ENCODE peak calls at places on chromosomes 12 and 14, in six cellular contexts. G is substantia nigra, S is IMR-90, I is tibial artery, H is ovary, Q is K562. O is an unnamed sample.

GRCh38 chr12:64633940-64634337 is 23.6 kb downstream of the RASSF3 start:
- DNase-seq in I (peak), G (no peak), Q (no peak), H (peak), S (peak), O (peak)

GRCh38 chr14:52235434-52235833 is 32.1 kb upstream of the PTGDR start:
- DNase-seq in H (no peak), S (no peak), G (no peak), Q (no peak), I (no peak), O (no peak)

GRCh38 chr12:123150273-123150803 is 552 bp downstream of the PITPNM2 start:
- DNase-seq in H (peak), Q (peak), I (peak), G (no peak), S (no peak), O (peak)

GRCh38 chr14:91298576-91298975 is 54.1 kb upstream of the GPR68 start:
- DNase-seq in Q (no peak), S (no peak), H (no peak), G (no peak), I (no peak), O (no peak)

GRCh38 chr12:6171409-6172015 is 28.7 kb upstream of the CD9 start:
- DNase-seq in I (peak), H (no peak), Q (peak), G (no peak), S (no peak), O (peak)

GRCh38 chr12:68370006-68370590 is 37.9 kb upstream of the MDM1 start:
- DNase-seq in Q (peak), H (no peak), S (no peak), I (no peak), G (no peak), O (no peak)

GRCh38 chr12:75481013-75481705 is 604 bp downstream of the GLIPR1 start:
- DNase-seq in Q (no peak), G (no peak), S (no peak), I (no peak), H (no peak), O (no peak)

GRCh38 chr14:22539831-22540230 is 49.2 kb downstream of the DAD1 start:
- DNase-seq in Q (no peak), G (no peak), I (no peak), S (no peak), H (no peak), O (no peak)

GRCh38 chr12:32467959-32468863 is 68.9 kb downstream of the FGD4 start:
- DNase-seq in I (no peak), H (no peak), G (no peak), Q (no peak), S (no peak), O (no peak)

GRCh38 chr14:73397810-73398209 is 60.5 kb downstream of the NUMB start:
- DNase-seq in H (no peak), S (no peak), I (no peak), G (no peak), Q (no peak), O (no peak)

GRCh38 chr12:989751-990278 is 1.2 kb upstream of the ERC1 start:
- DNase-seq in G (no peak), H (peak), S (peak), Q (peak), I (no peak), O (no peak)

GRCh38 chr14:95144849-95145248 is 12.5 kb downstream of the DICER1 start:
- DNase-seq in S (no peak), Q (no peak), I (no peak), G (no peak), H (no peak), O (no peak)

GRCh38 chr14:56221392-56222128 is 103.3 kb downstream of the PELI2 start:
- DNase-seq in H (no peak), Q (no peak), G (no peak), I (no peak), S (no peak), O (no peak)

DNA sequence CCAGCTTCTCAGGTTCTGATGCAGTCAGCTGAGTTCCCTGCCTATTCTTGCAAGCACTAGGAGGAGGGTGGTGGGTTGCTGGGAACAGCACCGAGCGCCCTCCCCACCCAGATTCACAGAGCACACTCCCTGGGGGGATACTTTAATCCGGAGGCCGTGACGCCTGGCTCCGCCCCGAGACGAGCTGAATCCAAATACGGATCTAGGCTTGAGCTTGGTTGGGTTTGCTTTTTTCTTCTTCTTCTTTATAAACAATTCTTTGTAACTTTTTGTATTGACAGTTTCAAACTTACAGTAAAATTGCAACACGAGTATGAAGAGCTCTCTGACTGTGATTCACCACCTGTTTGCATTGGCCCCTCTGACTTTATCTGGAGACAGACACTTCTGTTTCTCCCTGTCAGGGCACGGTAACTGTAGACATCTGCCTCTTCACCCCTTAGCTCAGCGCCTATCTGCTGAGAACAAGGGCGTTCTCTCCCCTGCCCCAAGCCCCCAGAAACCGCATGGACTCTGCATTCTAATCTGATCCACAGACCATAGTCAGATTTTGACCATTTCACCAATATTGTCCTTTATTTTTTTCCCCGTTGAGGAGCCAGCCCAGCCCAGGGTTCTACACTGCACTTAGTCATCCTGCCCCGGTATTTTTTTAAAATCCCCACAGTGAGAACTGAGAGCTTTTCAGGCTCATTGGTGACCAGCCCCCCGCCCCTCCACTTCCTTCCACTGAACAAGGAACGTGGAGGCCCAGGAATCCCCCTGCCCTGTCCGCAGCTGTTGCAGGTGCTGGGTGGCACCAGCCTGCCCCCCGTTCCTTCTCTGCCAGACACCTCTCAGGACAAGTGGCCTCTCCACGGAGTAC is 11.5 kb downstream of the RHOF start:
- DNase-seq in Q (peak), G (no peak), I (no peak), H (no peak), S (peak), O (no peak)
- H3K27ac ChIP-seq in Q (no peak), G (no peak), I (peak), H (peak), S (peak), O (peak)

GRCh38 chr12:57433370-57433769 is 1.2 kb upstream of the INHBC start:
- DNase-seq in I (no peak), G (no peak), H (no peak), S (no peak), Q (no peak), O (no peak)

GRCh38 chr12:57430117-57430930 is 519 bp downstream of the R3HDM2 start:
- DNase-seq in H (no peak), I (peak), Q (no peak), G (no peak), S (peak), O (peak)

GRCh38 chr12:57429473-57430116 is 1.2 kb downstream of the R3HDM2 start:
- DNase-seq in Q (no peak), H (peak), I (no peak), S (peak), G (no peak), O (no peak)

GRCh38 chr12:57430931-57431566 is at the start of gene R3HDM2:
- DNase-seq in I (peak), G (peak), S (peak), H (peak), Q (peak), O (peak)

GRCh38 chr12:57428965-57429364 is 1.9 kb downstream of the R3HDM2 start:
- DNase-seq in Q (no peak), S (no peak), H (peak), I (no peak), G (no peak), O (no peak)
- H3K27ac ChIP-seq in Q (peak), S (no peak), H (no peak), I (peak), G (no peak), O (peak)

GRCh38 chr12:53777412-53777811 is 25.6 kb upstream of the CISTR start:
- DNase-seq in G (no peak), H (no peak), I (no peak), S (no peak), Q (no peak), O (no peak)

GRCh38 chr12:53776872-53777271 is 25.1 kb upstream of the CISTR start:
- DNase-seq in G (no peak), I (no peak), S (no peak), Q (no peak), H (no peak), O (no peak)

GRCh38 chr12:53777936-53778644 is 26.3 kb upstream of the CISTR start:
- DNase-seq in S (no peak), G (no peak), Q (no peak), I (no peak), H (no peak), O (no peak)

GRCh38 chr12:53780323-53780722 is 28.5 kb upstream of the CISTR start:
- DNase-seq in H (no peak), G (no peak), I (no peak), Q (no peak), S (no peak), O (no peak)

GRCh38 chr12:53775478-53776145 is 23.8 kb upstream of the CISTR start:
- DNase-seq in H (peak), G (no peak), I (peak), Q (no peak), S (no peak), O (peak)
- H3K27ac ChIP-seq in H (peak), G (no peak), I (peak), Q (no peak), S (no peak), O (peak)

DNA sequence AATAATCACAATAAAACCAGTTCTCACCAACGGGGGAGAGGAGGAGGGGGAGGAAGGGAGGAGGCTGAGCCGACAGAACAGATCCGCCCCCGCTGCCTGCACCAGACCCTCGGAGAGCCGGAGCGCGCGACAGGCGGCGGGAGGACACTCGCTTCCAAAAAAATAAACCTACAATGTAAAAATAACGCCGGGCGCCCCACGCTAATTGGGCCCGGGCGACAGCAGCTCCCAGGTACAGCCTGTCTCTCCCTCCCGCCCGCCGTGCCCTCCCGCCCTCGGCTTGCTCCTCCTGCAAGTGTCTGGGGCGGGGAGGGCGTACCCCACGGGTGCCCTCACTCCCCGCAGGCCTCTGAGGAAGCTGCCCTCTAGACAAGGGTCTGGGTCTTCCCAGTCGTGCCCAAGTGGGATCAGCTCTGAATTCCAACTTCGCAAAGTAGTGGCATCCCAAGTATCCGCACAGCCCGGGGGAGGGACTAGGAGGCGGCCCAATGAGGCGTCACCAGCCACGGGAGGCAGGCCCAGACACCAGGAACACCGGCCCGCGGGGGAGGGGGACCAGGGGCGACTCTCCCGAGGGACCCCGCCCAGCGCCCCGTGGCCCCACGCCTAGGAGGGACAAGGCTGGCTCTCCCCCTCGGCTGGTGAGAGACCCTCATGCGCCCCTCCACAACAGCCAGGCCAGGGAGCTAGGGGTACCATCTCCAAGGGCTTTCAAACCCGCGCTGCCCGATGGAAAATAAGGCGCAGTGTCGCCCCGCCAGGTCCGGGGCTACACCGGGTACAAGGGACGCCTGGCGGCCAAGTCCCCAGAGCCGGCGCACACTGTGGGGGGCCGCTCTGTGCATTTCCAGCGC is 1.0 kb downstream of the NCOR2 start:
- DNase-seq in Q (peak), S (peak), G (peak), H (peak), I (peak), O (peak)
- H3K27ac ChIP-seq in Q (peak), S (peak), G (peak), H (peak), I (peak), O (peak)

GRCh38 chr14:61515436-61516124 is 179.7 kb upstream of the HIF1A start:
- DNase-seq in Q (no peak), G (no peak), H (no peak), S (no peak), I (no peak), O (no peak)
- H3K27ac ChIP-seq in Q (no peak), G (no peak), H (no peak), S (no peak), I (peak), O (peak)

DNA sequence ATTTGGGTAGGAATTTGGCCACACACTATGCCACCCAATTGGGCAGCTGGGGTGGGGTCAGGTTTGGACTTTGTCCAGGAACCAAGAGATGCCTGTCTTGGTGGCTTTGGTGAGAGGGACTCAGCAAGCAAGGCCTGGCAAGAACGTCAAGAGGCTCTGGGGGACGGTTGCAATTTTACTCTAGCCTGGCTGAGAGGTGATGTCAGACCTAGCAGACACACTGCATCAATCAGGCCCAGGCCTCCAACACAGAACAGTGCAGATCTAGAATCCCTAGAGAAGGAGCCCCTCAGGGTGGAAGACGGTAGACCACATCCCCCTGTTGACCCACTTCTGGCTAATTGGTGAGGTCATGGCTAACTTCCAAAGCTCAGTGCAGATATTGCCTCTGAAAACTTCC is 1.6 kb upstream of the UNC119B start:
- DNase-seq in S (no peak), H (no peak), Q (no peak), G (no peak), I (no peak), O (no peak)
- H3K27ac ChIP-seq in S (no peak), H (no peak), Q (no peak), G (no peak), I (no peak), O (no peak)

DNA sequence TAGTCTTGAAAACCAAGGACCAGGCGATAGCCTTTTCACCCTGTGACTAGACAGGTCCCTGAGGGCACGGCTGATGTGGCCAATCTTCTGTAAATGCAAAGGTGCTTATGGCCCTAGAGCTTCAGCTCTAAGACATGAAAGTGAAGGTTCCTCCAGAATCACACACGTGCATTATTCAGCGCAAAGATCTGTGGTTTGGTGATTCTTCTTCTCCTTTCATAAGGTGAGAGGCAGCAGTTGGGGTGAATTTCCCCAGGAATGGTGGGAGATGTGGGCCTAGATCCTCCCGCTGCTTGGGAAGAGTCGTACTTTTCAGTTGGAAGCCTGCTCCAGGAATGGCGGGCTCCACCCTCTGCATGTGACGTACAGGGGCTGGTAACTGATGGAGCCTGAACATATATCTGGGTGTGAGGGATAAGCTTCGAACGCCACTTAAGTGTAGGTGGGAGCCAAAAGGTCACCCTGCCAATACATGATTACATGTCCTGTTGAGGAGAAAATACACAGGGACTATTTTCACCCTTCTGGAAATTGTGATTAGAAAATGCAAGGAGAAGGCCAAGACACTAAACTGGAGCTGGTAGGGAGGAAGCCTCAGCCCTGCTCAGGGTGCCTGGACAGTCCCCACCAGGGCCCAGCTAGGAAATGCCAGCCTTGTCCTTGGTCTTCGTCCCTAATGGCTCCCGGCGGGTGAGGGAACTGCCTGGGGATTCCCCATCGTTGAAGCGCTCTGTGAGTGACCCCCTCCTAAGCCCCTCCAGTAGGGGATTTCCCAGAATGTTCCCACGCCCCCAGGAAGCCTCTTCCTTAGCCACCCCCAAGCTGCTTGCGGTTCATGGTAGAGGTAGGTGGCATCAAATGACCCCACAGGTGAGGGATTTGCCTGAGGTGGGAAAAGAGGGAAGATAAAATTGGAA is 17.6 kb downstream of the BATF start:
- DNase-seq in Q (peak), S (no peak), H (no peak), G (no peak), I (no peak), O (no peak)
- H3K27ac ChIP-seq in Q (peak), S (no peak), H (no peak), G (no peak), I (no peak), O (no peak)

GRCh38 chr14:104826858-104827172 is 25.9 kb downstream of the ZBTB42 start:
- DNase-seq in Q (no peak), I (no peak), G (no peak), S (no peak), H (no peak), O (no peak)
- H3K27ac ChIP-seq in Q (no peak), I (peak), G (no peak), S (no peak), H (no peak), O (peak)